ENCODE peak calls at places on chromosomes 13 and 19, in six cellular contexts. G is ACHN, Y is PC-3, I is body of pancreas, M is iPS DF 6.9, N is memory B cell. J is an unnamed sample.

GRCh38 chr19:42121666-42122069 is 10.6 kb downstream of the POU2F2 start:
- DNase-seq in G (peak; percentile 64), Y (peak; percentile 71), I (no peak), M (no peak), N (peak; percentile 41), J (no peak)

GRCh38 chr19:45668342-45668871 is 386 bp downstream of the GIPR start:
- DNase-seq in G (no peak), Y (no peak), I (no peak), M (no peak), N (no peak), J (no peak)

GRCh38 chr19:8456064-8456463 is 11.3 kb downstream of the HNRNPM start:
- DNase-seq in G (no peak), Y (no peak), I (no peak), M (no peak), N (no peak), J (no peak)

GRCh38 chr13:97499181-97499580 is 65.2 kb downstream of the RAP2A start:
- DNase-seq in G (no peak), Y (peak; percentile 52), I (no peak), M (no peak), N (no peak), J (no peak)

GRCh38 chr13:112849500-112849899 is 119.5 kb upstream of the MCF2L start:
- DNase-seq in G (no peak), Y (peak; percentile 43), I (peak; percentile 31), M (no peak), N (no peak), J (peak; percentile 73)

GRCh38 chr19:30253581-30253996 is 118.6 kb upstream of the ZNF536 start:
- DNase-seq in G (no peak), Y (peak; percentile 40), I (no peak), M (no peak), N (no peak), J (no peak)

GRCh38 chr13:42119875-42120274 is 71.4 kb downstream of the DGKH start:
- DNase-seq in G (peak; percentile 64), Y (no peak), I (no peak), M (no peak), N (no peak), J (no peak)

GRCh38 chr19:16062789-16063188 is 13.5 kb upstream of the TPM4 start:
- DNase-seq in G (peak; percentile 34), Y (peak; percentile 73), I (peak; percentile 37), M (no peak), N (peak; percentile 75), J (no peak)

J was measured in lung.